ENCODE peak calls at places on chromosomes 13 and 19, in five cellular contexts. Z, A, Y, W and U are unnamed samples.
A peak's percentile ranks its signal among the peaks of the same experiment; 100 is the strongest.

GRCh38 chr19:32676186-32676894 is 692 bp downstream of the RGS9BP start:
- DNase-seq in Z (no peak), A (no peak), Y (peak; percentile 20), W (peak; percentile 32), U (peak; percentile 53)

GRCh38 chr19:13093407-13094284 is 9.0 kb downstream of the LYL1 start:
- DNase-seq in Z (peak; percentile 80), A (peak; percentile 68), Y (peak; percentile 83), W (peak; percentile 78), U (peak; percentile 96)

GRCh38 chr13:50840327-50840726 is 3.2 kb downstream of the DLEU7 start:
- DNase-seq in Z (no peak), A (no peak), Y (no peak), W (no peak), U (no peak)

GRCh38 chr19:9309974-9310446 is 372 bp upstream of the ZNF699 start:
- DNase-seq in Z (peak; percentile 95), A (no peak), Y (no peak), W (no peak), U (peak; percentile 80)

GRCh38 chr13:19596960-19597361 is 35.6 kb upstream of the TPTE2 start:
- DNase-seq in Z (no peak), A (no peak), Y (no peak), W (no peak), U (no peak)

GRCh38 chr13:51621597-51621996 is 37.3 kb downstream of the WDFY2 start:
- DNase-seq in Z (no peak), A (no peak), Y (no peak), W (no peak), U (no peak)

GRCh38 chr19:35266149-35266903 is 2.4 kb upstream of the USF2 start:
- DNase-seq in Z (no peak), A (no peak), Y (no peak), W (no peak), U (no peak)

GRCh38 chr19:2332341-2333026 is 4.0 kb downstream of the SPPL2B start:
- DNase-seq in Z (peak; percentile 56), A (no peak), Y (no peak), W (peak; percentile 84), U (peak; percentile 74)

GRCh38 chr19:49224856-49225255 is 67.3 kb downstream of the TRPM4 start:
- DNase-seq in Z (peak; percentile 50), A (no peak), Y (peak; percentile 74), W (no peak), U (no peak)

GRCh38 chr19:32373614-32374295 is 28.3 kb downstream of the ZNF507 start:
- DNase-seq in Z (peak; percentile 43), A (no peak), Y (no peak), W (no peak), U (no peak)

GRCh38 chr13:113975416-113975815 is 1.5 kb upstream of the C13orf46 start:
- DNase-seq in Z (peak; percentile 13), A (no peak), Y (no peak), W (no peak), U (no peak)

GRCh38 chr19:50331187-50332013 is 2.2 kb upstream of the KCNC3 start:
- DNase-seq in Z (peak; percentile 31), A (no peak), Y (no peak), W (no peak), U (peak; percentile 34)

GRCh38 chr19:4523306-4524110 is 5.2 kb upstream of the PLIN4 start:
- DNase-seq in Z (peak; percentile 61), A (no peak), Y (peak; percentile 60), W (no peak), U (peak; percentile 84)

GRCh38 chr13:71619096-71619495 is 247.9 kb downstream of the DACH1 start:
- DNase-seq in Z (no peak), A (no peak), Y (no peak), W (no peak), U (no peak)

GRCh38 chr19:5839312-5840017 is at the start of gene FUT6:
- DNase-seq in Z (no peak), A (no peak), Y (no peak), W (no peak), U (no peak)

GRCh38 chr19:13283871-13284270 is 133.7 kb downstream of the IER2 start:
- DNase-seq in Z (no peak), A (no peak), Y (no peak), W (no peak), U (no peak)

GRCh38 chr13:34816543-34816942 is 125.5 kb upstream of the NBEA start:
- DNase-seq in Z (no peak), A (no peak), Y (no peak), W (no peak), U (no peak)

GRCh38 chr13:24503376-24503690 is 9.2 kb downstream of the PARP4 start:
- DNase-seq in Z (no peak), A (no peak), Y (no peak), W (no peak), U (no peak)

GRCh38 chr13:110486061-110486780 is 75.3 kb downstream of the RAB20 start:
- DNase-seq in Z (no peak), A (no peak), Y (no peak), W (no peak), U (no peak)

GRCh38 chr13:95191821-95192220 is 109.4 kb downstream of the ABCC4 start:
- DNase-seq in Z (peak; percentile 76), A (peak; percentile 50), Y (peak; percentile 93), W (peak; percentile 31), U (peak; percentile 68)

GRCh38 chr13:50156140-50156539 is 140.9 kb downstream of the KCNRG start:
- DNase-seq in Z (no peak), A (no peak), Y (no peak), W (no peak), U (no peak)

GRCh38 chr19:4811328-4812131 is 20.0 kb downstream of the TICAM1 start:
- DNase-seq in Z (peak; percentile 85), A (peak; percentile 91), Y (peak; percentile 94), W (peak; percentile 73), U (peak; percentile 87)

GRCh38 chr13:30792257-30793000 is 57.1 kb downstream of the ALOX5AP start:
- DNase-seq in Z (peak; percentile 80), A (no peak), Y (no peak), W (no peak), U (no peak)